ENCODE peak calls at places on chromosomes 7 and 10, in ten cellular contexts. K is Calu3, W is foreskin keratinocyte, R is RWPE1, E is HFFc6, O is brain microvascular endothelial cell, Q is pancreas, G is fibroblast of mammary gland, I is A549, C is lung. Y is an unnamed sample.

GRCh38 chr7:95375591-95376294 is 20.4 kb downstream of the PON3 start:
- DNase-seq in O (no peak), C (no peak), R (no peak), G (no peak), W (peak), I (no peak), Q (no peak), E (no peak), K (no peak), Y (no peak)

GRCh38 chr7:123122951-123123350 is 76.8 kb downstream of the SLC13A1 start:
- DNase-seq in W (no peak), I (no peak), C (no peak), O (no peak), E (no peak), K (no peak), R (no peak), G (no peak), Q (no peak), Y (no peak)

GRCh38 chr7:135773451-135773850 is 24.8 kb upstream of the FAM180A start:
- DNase-seq in R (no peak), G (no peak), C (no peak), W (no peak), E (no peak), I (peak), Q (no peak), K (no peak), O (no peak), Y (no peak)

GRCh38 chr10:126157127-126157526 is 231.2 kb downstream of the ADAM12 start:
- DNase-seq in G (no peak), O (no peak), R (no peak), I (no peak), K (no peak), W (no peak), Q (no peak), E (no peak), C (no peak), Y (no peak)

GRCh38 chr7:35588647-35589046 is 106.3 kb downstream of the HERPUD2 start:
- DNase-seq in C (no peak), O (no peak), W (no peak), K (no peak), Q (no peak), I (no peak), R (no peak), E (no peak), G (no peak), Y (no peak)

GRCh38 chr7:2726316-2727018 is 38.5 kb downstream of the AMZ1 start:
- DNase-seq in K (no peak), O (no peak), Q (peak), C (no peak), I (no peak), W (no peak), E (no peak), G (no peak), R (no peak), Y (no peak)

GRCh38 chr10:96834121-96834520 is 2.0 kb downstream of the LCOR start:
- DNase-seq in W (peak), K (no peak), C (no peak), Q (no peak), O (no peak), R (no peak), G (no peak), I (no peak), E (peak), Y (no peak)

GRCh38 chr7:102974366-102975236 is 61.8 kb downstream of the LRRC17 start:
- DNase-seq in R (no peak), C (no peak), K (no peak), G (no peak), W (no peak), Q (no peak), O (no peak), E (no peak), I (no peak), Y (no peak)

GRCh38 chr10:69721690-69722310 is 79.9 kb upstream of the COL13A1 start:
- DNase-seq in I (no peak), W (peak), G (no peak), O (peak), K (no peak), Q (no peak), R (no peak), C (peak), E (peak), Y (no peak)

GRCh38 chr10:70940834-70941568 is 52.6 kb upstream of the PCBD1 start:
- DNase-seq in K (peak), O (peak), G (peak), I (no peak), Q (peak), W (peak), C (no peak), E (no peak), R (peak), Y (no peak)

GRCh38 chr7:64223366-64223765 is 4.9 kb upstream of the ZNF679 start:
- DNase-seq in G (no peak), R (no peak), C (no peak), W (no peak), K (no peak), I (no peak), Q (no peak), E (no peak), O (no peak), Y (peak)

GRCh38 chr7:132837529-132837928 is 244.4 kb downstream of the CHCHD3 start:
- DNase-seq in Q (no peak), G (peak), E (no peak), C (no peak), W (no peak), R (no peak), O (no peak), I (no peak), K (no peak), Y (no peak)

GRCh38 chr10:132305654-132306340 is 2.0 kb downstream of the STK32C start:
- DNase-seq in C (no peak), E (no peak), K (no peak), O (no peak), R (no peak), I (peak), G (no peak), W (no peak), Q (peak), Y (no peak)

GRCh38 chr7:148590533-148590932 is at the start of gene C7orf33:
- DNase-seq in I (no peak), C (no peak), K (no peak), E (no peak), O (no peak), W (no peak), R (no peak), G (no peak), Q (no peak), Y (no peak)

GRCh38 chr7:33534830-33535229 is 370.5 kb upstream of the BMPER start:
- DNase-seq in G (no peak), I (no peak), O (peak), Q (no peak), K (no peak), E (no peak), W (no peak), C (no peak), R (no peak), Y (no peak)

GRCh38 chr10:24493168-24493567 is 230.5 kb downstream of the ARHGAP21 start:
- DNase-seq in I (no peak), Q (no peak), W (no peak), G (no peak), R (no peak), E (no peak), C (no peak), K (no peak), O (no peak), Y (no peak)

GRCh38 chr7:71019703-71020102 is 112.2 kb upstream of the GALNT17 start:
- DNase-seq in K (no peak), G (no peak), O (no peak), I (no peak), E (no peak), C (no peak), R (no peak), W (no peak), Q (peak), Y (no peak)

GRCh38 chr10:19498348-19499290 is 317.6 kb upstream of the PLXDC2 start:
- DNase-seq in R (no peak), E (no peak), Q (no peak), C (no peak), O (no peak), K (no peak), I (no peak), G (peak), W (peak), Y (no peak)

GRCh38 chr10:15518256-15518655 is 147.2 kb upstream of the FAM171A1 start:
- DNase-seq in Q (no peak), E (peak), G (peak), C (no peak), R (peak), I (no peak), W (peak), K (no peak), O (peak), Y (no peak)

GRCh38 chr7:132891554-132891953 is 190.3 kb downstream of the CHCHD3 start:
- DNase-seq in Q (no peak), G (no peak), W (no peak), K (no peak), I (no peak), E (no peak), C (no peak), R (no peak), O (no peak), Y (no peak)

GRCh38 chr7:39709768-39710291 is 86.5 kb downstream of the RALA start:
- DNase-seq in O (peak), I (no peak), G (peak), K (no peak), W (no peak), E (peak), C (no peak), Q (peak), R (no peak), Y (no peak)

GRCh38 chr7:64849250-64849923 is 53.7 kb upstream of the ZNF273 start:
- DNase-seq in Q (no peak), W (peak), O (no peak), G (peak), I (no peak), C (no peak), K (no peak), E (peak), R (peak), Y (no peak)

GRCh38 chr7:141073641-141074161 is at the start of gene TMEM178B:
- DNase-seq in G (no peak), W (no peak), I (no peak), Q (no peak), K (peak), O (no peak), C (no peak), E (no peak), R (no peak), Y (no peak)

GRCh38 chr10:16944081-16944922 is 127.1 kb upstream of the RSU1 start:
- DNase-seq in Q (no peak), I (no peak), K (no peak), W (no peak), E (peak), C (no peak), O (no peak), G (peak), R (no peak), Y (no peak)

GRCh38 chr10:11647676-11648075 is 36.2 kb upstream of the USP6NL start:
- DNase-seq in C (no peak), Q (no peak), W (peak), R (no peak), K (no peak), O (no peak), E (no peak), I (no peak), G (peak), Y (no peak)

GRCh38 chr7:24572014-24572413 is 1.2 kb upstream of the PALS2 start:
- DNase-seq in G (no peak), I (no peak), R (no peak), Q (no peak), E (no peak), O (no peak), C (no peak), W (no peak), K (no peak), Y (no peak)

GRCh38 chr10:11153766-11154165 is 136.1 kb downstream of the CELF2 start:
- DNase-seq in O (no peak), C (no peak), Q (no peak), I (no peak), W (no peak), K (no peak), E (no peak), R (no peak), G (peak), Y (no peak)

GRCh38 chr10:58180633-58181032 is 87.1 kb downstream of the IPMK start:
- DNase-seq in C (no peak), Q (no peak), K (peak), G (no peak), R (no peak), E (no peak), O (peak), W (peak), I (no peak), Y (no peak)

GRCh38 chr10:62076872-62077271 is 175.4 kb downstream of the ARID5B start:
- DNase-seq in C (no peak), O (peak), I (peak), W (peak), K (peak), Q (no peak), G (peak), E (peak), R (peak), Y (no peak)

GRCh38 chr10:103733002-103733419 is 122.4 kb downstream of the SH3PXD2A start:
- DNase-seq in C (no peak), K (no peak), Q (no peak), I (no peak), W (no peak), O (no peak), E (no peak), G (no peak), R (no peak), Y (no peak)

GRCh38 chr10:92052088-92052487 is 128.5 kb downstream of the BTAF1 start:
- DNase-seq in I (no peak), R (no peak), Q (no peak), G (no peak), W (no peak), E (no peak), K (no peak), O (no peak), C (peak), Y (no peak)

GRCh38 chr7:40643664-40644063 is 508.9 kb downstream of the SUGCT start:
- DNase-seq in E (no peak), R (no peak), W (no peak), K (no peak), O (no peak), C (no peak), G (no peak), I (no peak), Q (no peak), Y (no peak)

GRCh38 chr7:155073922-155074321 is 3.8 kb downstream of the HTR5A start:
- DNase-seq in E (no peak), K (no peak), O (no peak), Q (no peak), G (no peak), I (no peak), R (no peak), C (no peak), W (no peak), Y (no peak)

GRCh38 chr7:46162582-46162981 is 241.5 kb upstream of the IGFBP3 start:
- DNase-seq in E (no peak), W (peak), C (no peak), R (no peak), O (no peak), I (no peak), Q (no peak), G (peak), K (no peak), Y (no peak)

GRCh38 chr10:99172130-99172738 is 63.4 kb downstream of the HPSE2 start:
- DNase-seq in I (peak), W (peak), C (no peak), K (peak), E (peak), R (peak), Q (peak), O (peak), G (peak), Y (no peak)

GRCh38 chr7:112782498-112782897 is 7.7 kb downstream of the TMEM168 start:
- DNase-seq in R (peak), O (no peak), I (no peak), W (peak), K (no peak), C (no peak), Q (no peak), G (no peak), E (no peak), Y (no peak)

GRCh38 chr10:73857446-73857845 is 16.9 kb downstream of the CAMK2G start:
- DNase-seq in R (no peak), Q (no peak), G (no peak), K (no peak), I (no peak), W (no peak), O (peak), C (no peak), E (peak), Y (no peak)

GRCh38 chr7:91085175-91085574 is 179.1 kb upstream of the FZD1 start:
- DNase-seq in E (no peak), W (no peak), O (no peak), K (no peak), G (no peak), C (no peak), R (no peak), I (no peak), Q (no peak), Y (no peak)

GRCh38 chr7:91082038-91082437 is 182.2 kb upstream of the FZD1 start:
- DNase-seq in C (no peak), R (no peak), O (no peak), W (no peak), I (no peak), K (no peak), Q (no peak), E (peak), G (peak), Y (no peak)

GRCh38 chr7:91083855-91084644 is 180.2 kb upstream of the FZD1 start:
- DNase-seq in G (no peak), W (no peak), O (no peak), I (no peak), E (no peak), Q (peak), R (no peak), K (no peak), C (no peak), Y (no peak)

GRCh38 chr7:91080351-91080750 is 183.9 kb upstream of the FZD1 start:
- DNase-seq in W (no peak), O (no peak), R (no peak), C (no peak), E (no peak), Q (no peak), I (no peak), K (no peak), G (no peak), Y (no peak)

GRCh38 chr7:91082854-91083495 is 181.3 kb upstream of the FZD1 start:
- DNase-seq in R (peak), Q (no peak), C (no peak), K (no peak), G (peak), I (peak), O (no peak), E (peak), W (no peak), Y (no peak)
- TF ChIP-seq CTCF in R (peak), Q (peak), C (peak), K (no peak), G (peak), I (peak), O (peak), E (peak), W (peak), Y (peak)

GRCh38 chr7:139033346-139034114 is 2.3 kb downstream of the ZC3HAV1L start:
- DNase-seq in Q (no peak), O (no peak), G (no peak), C (no peak), W (peak), K (no peak), I (no peak), R (no peak), E (no peak), Y (no peak)

GRCh38 chr7:139034336-139034735 is 1.5 kb downstream of the ZC3HAV1L start:
- DNase-seq in G (peak), R (peak), C (no peak), I (no peak), O (no peak), Q (no peak), E (peak), W (peak), K (no peak), Y (no peak)

GRCh38 chr7:139035588-139036353 is at the start of gene ZC3HAV1L:
- DNase-seq in R (peak), W (peak), C (peak), G (peak), O (peak), I (peak), K (peak), Q (peak), E (peak), Y (peak)

GRCh38 chr7:139036901-139037300 is 1.1 kb upstream of the ZC3HAV1L start:
- DNase-seq in G (no peak), I (no peak), W (peak), C (no peak), E (no peak), O (no peak), R (no peak), K (no peak), Q (no peak), Y (no peak)

GRCh38 chr7:139034855-139035587 is 821 bp downstream of the ZC3HAV1L start:
- DNase-seq in Q (peak), G (peak), R (peak), K (peak), W (peak), E (no peak), C (no peak), O (peak), I (peak), Y (no peak)
- TF ChIP-seq CTCF in Q (no peak), G (no peak), R (no peak), K (no peak), W (no peak), E (no peak), C (no peak), O (peak), I (peak), Y (no peak)

DNA sequence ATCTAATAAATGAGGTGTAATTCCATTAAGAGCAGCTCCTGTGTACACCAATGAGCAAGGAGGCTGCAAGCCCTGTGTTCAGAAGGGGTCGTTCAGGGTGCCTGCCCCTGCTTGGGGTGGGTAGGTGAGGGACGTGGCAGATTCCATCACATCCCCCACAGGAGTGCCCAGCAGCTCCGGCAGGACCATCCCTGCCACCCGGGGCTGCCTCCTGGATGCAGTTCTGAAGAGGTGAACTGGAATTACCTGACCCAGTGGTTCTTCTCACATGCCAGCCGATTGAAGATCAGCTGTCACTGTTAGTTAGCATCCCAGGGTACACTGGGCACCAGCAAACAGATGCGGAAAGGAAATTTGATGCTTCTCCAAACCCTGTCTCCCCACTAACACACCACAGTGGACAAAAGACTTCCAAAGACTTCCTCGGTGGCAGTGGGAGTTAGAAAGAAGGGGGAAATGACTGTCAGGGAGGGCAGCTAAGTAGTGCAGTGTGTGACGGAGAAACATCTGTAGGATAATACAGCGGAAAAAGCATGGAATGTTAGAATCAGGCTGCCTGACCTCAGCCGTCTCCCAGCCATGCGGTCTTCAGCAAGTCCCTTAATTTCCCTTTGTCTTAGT is 313.6 kb upstream of the ZMIZ1 start:
- DNase-seq in O (no peak), G (no peak), K (no peak), C (no peak), I (no peak), Q (no peak), W (no peak), E (no peak), R (no peak), Y (no peak)
- TF ChIP-seq CTCF in O (no peak), G (no peak), K (no peak), C (no peak), I (no peak), Q (no peak), W (no peak), E (no peak), R (no peak), Y (no peak)

GRCh38 chr10:86400705-86401587 is 34.4 kb upstream of the GRID1 start:
- DNase-seq in O (no peak), W (no peak), E (peak), C (no peak), K (peak), I (peak), G (no peak), Q (peak), R (no peak), Y (peak)
- TF ChIP-seq CTCF in O (peak), W (no peak), E (peak), C (no peak), K (no peak), I (no peak), G (no peak), Q (peak), R (peak), Y (peak)